ENCODE peak calls at places on chromosomes 6 and 20, in five cellular contexts. K, F, Q, L and R are unnamed samples.

GRCh38 chr6:137781639-137782038 is 85.4 kb upstream of the TNFAIP3 start:
- DNase-seq in K (no peak), F (no peak), Q (no peak), L (no peak), R (no peak)

GRCh38 chr6:14320342-14320741 is 202.8 kb downstream of the CD83 start:
- DNase-seq in K (no peak), F (no peak), Q (no peak), L (no peak), R (no peak)

GRCh38 chr6:90053614-90054013 is 159.3 kb downstream of the GJA10 start:
- DNase-seq in K (no peak), F (no peak), Q (no peak), L (no peak), R (no peak)

GRCh38 chr6:138162947-138163569 is 1.3 kb downstream of the ARFGEF3 start:
- DNase-seq in K (no peak), F (no peak), Q (no peak), L (no peak), R (no peak)

GRCh38 chr6:140970485-140970884 is 1162.2 kb upstream of the GJE1 start:
- DNase-seq in K (no peak), F (no peak), Q (no peak), L (peak), R (peak)

GRCh38 chr20:24691901-24692351 is 222.5 kb downstream of the SYNDIG1 start:
- DNase-seq in K (no peak), F (no peak), Q (no peak), L (no peak), R (no peak)

GRCh38 chr6:21773199-21773974 is 179.8 kb downstream of the SOX4 start:
- DNase-seq in K (no peak), F (no peak), Q (no peak), L (no peak), R (no peak)

GRCh38 chr6:139323511-139324445 is 32.0 kb upstream of the TXLNB start:
- DNase-seq in K (no peak), F (no peak), Q (peak), L (peak), R (peak)

GRCh38 chr6:137552809-137553208 is 58.6 kb upstream of the OLIG3 start:
- DNase-seq in K (peak), F (no peak), Q (no peak), L (no peak), R (no peak)

GRCh38 chr6:28137458-28138020 is 4.1 kb upstream of the ZKSCAN8 start:
- DNase-seq in K (no peak), F (peak), Q (no peak), L (peak), R (no peak)

GRCh38 chr6:135481786-135482369 is 15.7 kb downstream of the AHI1 start:
- DNase-seq in K (no peak), F (no peak), Q (no peak), L (peak), R (no peak)

GRCh38 chr20:62296724-62297448 is 5.9 kb upstream of the ADRM1 start:
- DNase-seq in K (no peak), F (no peak), Q (no peak), L (no peak), R (no peak)

DNA sequence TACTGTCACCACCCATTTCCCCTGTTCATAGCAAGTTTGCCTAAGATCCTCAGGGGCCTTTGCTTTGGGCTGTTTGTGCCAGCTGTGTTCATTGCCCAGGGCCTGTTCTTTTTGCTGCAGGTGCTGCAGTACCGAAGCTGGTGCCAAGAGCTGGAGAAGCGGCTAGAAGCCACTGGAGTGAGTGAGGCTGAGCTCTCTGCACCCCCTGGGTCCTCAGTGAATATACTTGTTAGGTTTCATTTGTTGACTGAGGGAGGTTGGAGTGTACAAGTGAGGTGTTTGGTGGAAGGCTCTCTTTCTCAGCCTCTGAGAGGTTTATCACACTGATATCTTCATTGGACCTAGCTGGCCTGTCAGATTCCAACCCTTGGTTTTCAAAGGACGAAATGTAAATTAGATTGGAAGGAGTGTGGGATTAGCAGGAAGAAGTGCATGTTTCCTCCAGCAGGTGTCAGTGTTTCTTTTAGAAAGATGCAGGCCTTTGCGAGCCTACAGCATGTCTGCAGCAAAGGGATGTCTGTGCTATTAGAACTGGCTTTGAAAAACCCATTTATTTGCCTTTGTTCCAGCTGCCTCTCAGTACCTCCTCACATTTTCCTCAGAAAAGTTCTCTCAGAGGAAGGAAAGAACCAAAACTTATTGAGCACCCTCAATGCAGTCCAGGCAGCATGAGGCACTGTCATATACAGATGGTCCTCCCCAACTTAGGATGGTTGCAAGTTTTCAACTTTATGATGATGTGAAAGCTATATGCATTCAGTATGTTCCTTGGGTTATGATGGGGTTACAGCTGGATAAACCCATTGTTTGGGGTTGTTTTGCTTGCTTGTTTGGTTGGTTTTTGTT is 8.3 kb downstream of the CEP250 start:
- DNase-seq in K (peak), F (peak), Q (peak), L (peak), R (peak)
- TF ChIP-seq CTCF in K (peak), F (peak), Q (peak), L (peak), R (peak)

GRCh38 chr20:33211817-33212424 is 5.2 kb upstream of the BPIFA3 start:
- DNase-seq in K (peak), F (peak), Q (no peak), L (peak), R (peak)
- TF ChIP-seq CTCF in K (peak), F (peak), Q (peak), L (peak), R (peak)

GRCh38 chr20:13008761-13009681 is at the start of gene SPTLC3:
- DNase-seq in K (peak), F (peak), Q (no peak), L (peak), R (no peak)
- TF ChIP-seq CTCF in K (peak), F (no peak), Q (no peak), L (peak), R (no peak)

DNA sequence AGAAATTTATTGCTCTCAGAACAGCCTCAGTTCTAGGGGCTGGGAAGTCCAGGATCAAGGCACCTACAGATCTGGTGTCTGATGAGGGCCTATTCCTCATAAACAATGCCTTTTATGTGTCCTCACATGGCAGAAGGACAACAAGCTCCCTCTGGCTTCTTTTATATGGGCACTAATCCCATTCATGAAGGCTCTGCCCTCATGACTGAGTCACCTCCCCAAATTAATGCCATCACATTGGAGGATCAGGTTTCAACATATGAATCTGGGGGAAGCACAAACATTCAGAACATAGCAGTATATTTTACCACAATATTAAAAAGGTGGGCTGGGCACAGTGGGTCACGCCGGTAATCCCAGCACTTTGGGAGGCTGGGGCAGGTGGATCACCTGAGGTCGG is 58.5 kb upstream of the CCN6 start:
- DNase-seq in K (no peak), F (peak), Q (no peak), L (no peak), R (peak)
- TF ChIP-seq CTCF in K (no peak), F (no peak), Q (no peak), L (no peak), R (no peak)

DNA sequence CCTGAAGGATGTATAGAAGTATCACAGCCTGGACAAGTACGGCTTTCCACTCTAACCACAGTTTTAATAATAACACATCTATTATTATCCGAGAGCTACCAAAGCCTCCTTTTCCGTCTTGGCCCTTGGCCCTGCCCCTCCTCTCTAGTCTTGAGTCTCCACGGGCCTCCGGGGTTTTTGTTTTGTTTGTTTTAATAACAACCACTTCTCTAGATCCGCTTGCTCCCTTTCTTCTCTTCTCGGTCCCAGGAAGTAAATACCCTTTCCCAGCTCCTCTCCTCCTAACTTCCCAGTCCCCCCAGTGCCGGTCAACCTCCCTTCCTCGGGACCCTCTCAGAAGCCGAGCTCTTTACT is 638 bp downstream of the LCA5 start:
- DNase-seq in K (no peak), F (no peak), Q (no peak), L (peak), R (no peak)
- TF ChIP-seq CTCF in K (no peak), F (no peak), Q (no peak), L (no peak), R (no peak)

DNA sequence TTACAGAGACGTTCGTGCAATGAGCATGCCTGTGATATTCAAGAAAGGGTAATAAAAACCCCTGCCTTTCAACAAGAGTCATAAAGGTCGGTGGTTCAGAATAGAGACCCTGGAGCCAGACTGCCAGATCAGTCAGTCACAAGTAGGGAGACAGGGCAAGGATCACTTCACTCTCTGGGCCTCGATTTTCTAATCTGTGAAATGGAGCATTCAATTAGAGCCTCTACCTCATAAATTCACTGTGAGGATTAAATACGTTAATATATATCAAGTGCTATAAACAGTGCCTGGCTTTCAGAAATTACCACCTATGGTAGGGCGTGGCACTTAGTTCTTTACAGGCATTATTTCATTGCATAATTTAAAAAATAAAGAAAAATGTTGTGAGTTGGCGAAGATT is 43.7 kb upstream of the EYA2 start:
- DNase-seq in K (no peak), F (no peak), Q (no peak), L (no peak), R (no peak)
- TF ChIP-seq CTCF in K (no peak), F (no peak), Q (no peak), L (no peak), R (no peak)

DNA sequence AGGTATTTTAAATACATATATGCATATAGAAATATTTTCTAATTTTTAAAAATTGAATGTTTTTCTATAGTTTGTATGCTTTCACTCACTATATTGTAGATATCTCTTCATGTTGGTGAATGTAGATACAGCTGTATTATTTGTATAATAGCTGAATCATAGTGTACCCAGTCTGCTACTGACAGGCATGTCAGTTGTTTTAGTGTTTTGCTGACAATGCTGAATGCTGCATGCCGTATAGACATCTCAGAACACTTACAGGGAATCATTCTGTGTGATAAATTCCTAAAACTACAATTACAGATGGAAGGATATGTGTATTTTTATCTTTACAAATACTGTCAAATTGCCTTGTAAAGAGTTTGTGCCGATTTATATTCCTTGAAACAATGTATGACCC is 175.4 kb downstream of the SIM1 start:
- DNase-seq in K (no peak), F (peak), Q (no peak), L (no peak), R (no peak)
- TF ChIP-seq CTCF in K (no peak), F (no peak), Q (no peak), L (no peak), R (no peak)

GRCh38 chr20:46312075-46312944 is 4.0 kb upstream of the CDH22 start:
- DNase-seq in K (peak), F (no peak), Q (no peak), L (no peak), R (no peak)
- TF ChIP-seq CTCF in K (peak), F (no peak), Q (no peak), L (no peak), R (no peak)

GRCh38 chr6:144345451-144345850 is 60.3 kb downstream of the UTRN start:
- DNase-seq in K (no peak), F (no peak), Q (no peak), L (no peak), R (no peak)
- TF ChIP-seq CTCF in K (no peak), F (no peak), Q (no peak), L (no peak), R (no peak)

GRCh38 chr6:37741757-37742400 is 44.2 kb upstream of the MDGA1 start:
- DNase-seq in K (peak), F (no peak), Q (no peak), L (peak), R (no peak)
- TF ChIP-seq CTCF in K (peak), F (peak), Q (peak), L (peak), R (peak)